ENCODE peak calls at places on chromosomes 5 and 9, in eight cellular contexts. J is fibroblast of villous mesenchyme, Y is HFF-Myc, W is HCT116, R is heart left ventricle, S is AG04450, O is left lung, C is mucosa of descending colon. G is an unnamed sample.

GRCh38 chr9:87695523-87695922 is 30.4 kb upstream of the CTSL start:
- DNase-seq in J (no peak), Y (no peak), W (no peak), R (no peak), S (no peak), O (no peak), C (no peak), G (no peak)

GRCh38 chr9:38017885-38018186 is 51.2 kb downstream of the SHB start:
- DNase-seq in J (no peak), Y (no peak), W (no peak), R (no peak), S (no peak), O (no peak), C (no peak), G (no peak)

GRCh38 chr9:6938447-6938846 is 180.7 kb downstream of the KDM4C start:
- DNase-seq in J (peak; percentile 98), Y (peak; percentile 75), W (no peak), R (no peak), S (peak; percentile 91), O (no peak), C (no peak), G (no peak)

GRCh38 chr9:16726023-16726422 is 144.4 kb downstream of the BNC2 start:
- DNase-seq in J (peak; percentile 41), Y (no peak), W (no peak), R (no peak), S (no peak), O (no peak), C (no peak), G (no peak)

GRCh38 chr9:134619983-134620612 is 21.5 kb upstream of the COL5A1 start:
- DNase-seq in J (no peak), Y (no peak), W (no peak), R (no peak), S (no peak), O (peak; percentile 25), C (no peak), G (no peak)

GRCh38 chr5:139543423-139543991 is 17.6 kb upstream of the UBE2D2 start:
- DNase-seq in J (peak; percentile 41), Y (no peak), W (no peak), R (peak; percentile 87), S (no peak), O (peak; percentile 78), C (peak; percentile 87), G (no peak)

GRCh38 chr5:36651775-36652685 is 45.6 kb downstream of the SLC1A3 start:
- DNase-seq in J (no peak), Y (no peak), W (no peak), R (peak; percentile 23), S (no peak), O (no peak), C (no peak), G (no peak)

GRCh38 chr5:6554812-6555211 is 78.0 kb downstream of the NSUN2 start:
- DNase-seq in J (no peak), Y (no peak), W (no peak), R (no peak), S (no peak), O (no peak), C (no peak), G (no peak)

GRCh38 chr5:142939884-142940283 is 169.7 kb downstream of the ARHGAP26 start:
- DNase-seq in J (no peak), Y (no peak), W (no peak), R (no peak), S (no peak), O (no peak), C (no peak), G (no peak)

GRCh38 chr9:69961834-69962233 is 81.8 kb upstream of the MAMDC2 start:
- DNase-seq in J (no peak), Y (no peak), W (no peak), R (no peak), S (no peak), O (no peak), C (no peak), G (no peak)

GRCh38 chr5:5619546-5619945 is 197.1 kb downstream of the ICE1 start:
- DNase-seq in J (no peak), Y (no peak), W (no peak), R (peak; percentile 25), S (no peak), O (no peak), C (no peak), G (no peak)

GRCh38 chr5:43601454-43602260 is 1.3 kb upstream of the NNT start:
- DNase-seq in J (peak; percentile 64), Y (no peak), W (no peak), R (no peak), S (no peak), O (no peak), C (no peak), G (no peak)

GRCh38 chr5:86557920-86558319 is 59.8 kb upstream of the COX7C start:
- DNase-seq in J (no peak), Y (no peak), W (no peak), R (no peak), S (no peak), O (no peak), C (no peak), G (no peak)

GRCh38 chr5:139133237-139133636 is 64.9 kb downstream of the SIL1 start:
- DNase-seq in J (no peak), Y (no peak), W (no peak), R (no peak), S (no peak), O (no peak), C (no peak), G (no peak)

GRCh38 chr5:749101-749670 is 35.3 kb downstream of the ZDHHC11B start:
- DNase-seq in J (no peak), Y (no peak), W (no peak), R (no peak), S (no peak), O (no peak), C (no peak), G (no peak)

GRCh38 chr9:100442072-100442471 is 15.1 kb downstream of the MSANTD3 start:
- DNase-seq in J (no peak), Y (no peak), W (no peak), R (no peak), S (no peak), O (no peak), C (no peak), G (no peak)

GRCh38 chr9:36132081-36132480 is 4.5 kb upstream of the GLIPR2 start:
- DNase-seq in J (peak; percentile 47), Y (no peak), W (no peak), R (no peak), S (no peak), O (no peak), C (no peak), G (no peak)

GRCh38 chr9:90092512-90092911 is 487.7 kb downstream of the GADD45G start:
- DNase-seq in J (no peak), Y (no peak), W (no peak), R (no peak), S (no peak), O (no peak), C (no peak), G (no peak)

GRCh38 chr5:53406630-53407316 is 73.7 kb upstream of the FST start:
- DNase-seq in J (peak; percentile 84), Y (peak; percentile 91), W (peak; percentile 33), R (no peak), S (peak; percentile 86), O (no peak), C (no peak), G (no peak)

GRCh38 chr5:131379723-131380122 is 115.9 kb downstream of the CDC42SE2 start:
- DNase-seq in J (peak; percentile 57), Y (peak; percentile 25), W (no peak), R (no peak), S (no peak), O (no peak), C (no peak), G (no peak)

GRCh38 chr5:169786219-169786618 is 149.1 kb downstream of the DOCK2 start:
- DNase-seq in J (no peak), Y (no peak), W (no peak), R (no peak), S (no peak), O (no peak), C (no peak), G (no peak)

GRCh38 chr9:112332674-112332976 is 794 bp downstream of the PTBP3 start:
- DNase-seq in J (no peak), Y (no peak), W (no peak), R (no peak), S (no peak), O (no peak), C (no peak), G (no peak)
- TF ChIP-seq CTCF in J (peak; percentile 10), Y (no peak), W (no peak), R (no peak), S (peak; percentile 31), O (peak; percentile 16), C (no peak), G (no peak)

DNA sequence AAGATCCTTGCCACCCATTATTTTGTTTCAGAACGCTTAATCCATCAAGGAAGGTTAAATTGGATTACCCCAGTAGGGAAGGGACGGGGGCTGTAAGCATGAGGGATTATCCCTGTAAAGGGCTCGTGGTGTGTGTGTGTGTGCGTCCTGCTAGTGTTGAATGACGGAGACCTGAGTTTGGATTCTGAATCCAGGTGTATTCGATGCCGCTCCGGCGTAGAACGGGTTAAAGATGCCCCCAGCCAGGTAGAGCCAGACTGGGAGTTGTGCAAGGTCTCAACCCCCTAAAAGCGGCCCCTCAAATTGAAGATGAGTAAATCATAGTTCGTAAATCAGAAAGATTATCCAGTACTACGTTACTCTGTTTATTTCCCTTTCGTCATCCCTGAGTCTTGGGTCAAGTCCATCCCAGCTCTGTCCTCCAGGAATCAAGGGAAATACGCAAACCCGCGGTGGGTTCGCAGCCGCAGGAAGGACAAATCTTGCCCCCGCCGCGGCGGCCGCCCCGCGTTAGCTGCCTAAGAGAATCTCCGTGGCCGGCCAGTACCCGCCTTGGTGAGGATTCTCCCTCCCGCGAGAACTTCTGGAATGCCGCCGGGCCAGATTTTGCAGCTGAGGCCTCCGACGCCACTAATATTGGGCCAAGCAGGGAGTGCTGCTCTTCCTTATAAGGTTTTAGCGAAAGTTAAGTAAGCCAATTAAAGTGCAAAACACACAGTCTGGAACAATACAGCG is 586 bp upstream of the MTAP start:
- DNase-seq in J (peak; percentile 88), Y (peak; percentile 45), W (peak; percentile 82), R (peak; percentile 81), S (peak; percentile 50), O (peak; percentile 77), C (peak; percentile 80), G (no peak)
- TF ChIP-seq CTCF in J (no peak), Y (no peak), W (no peak), R (no peak), S (no peak), O (no peak), C (no peak), G (no peak)

GRCh38 chr9:85508616-85509015 is 233.1 kb downstream of the AGTPBP1 start:
- DNase-seq in J (no peak), Y (no peak), W (no peak), R (no peak), S (no peak), O (no peak), C (no peak), G (no peak)
- TF ChIP-seq CTCF in J (no peak), Y (no peak), W (peak; percentile 25), R (no peak), S (no peak), O (no peak), C (no peak), G (peak; percentile 7)

DNA sequence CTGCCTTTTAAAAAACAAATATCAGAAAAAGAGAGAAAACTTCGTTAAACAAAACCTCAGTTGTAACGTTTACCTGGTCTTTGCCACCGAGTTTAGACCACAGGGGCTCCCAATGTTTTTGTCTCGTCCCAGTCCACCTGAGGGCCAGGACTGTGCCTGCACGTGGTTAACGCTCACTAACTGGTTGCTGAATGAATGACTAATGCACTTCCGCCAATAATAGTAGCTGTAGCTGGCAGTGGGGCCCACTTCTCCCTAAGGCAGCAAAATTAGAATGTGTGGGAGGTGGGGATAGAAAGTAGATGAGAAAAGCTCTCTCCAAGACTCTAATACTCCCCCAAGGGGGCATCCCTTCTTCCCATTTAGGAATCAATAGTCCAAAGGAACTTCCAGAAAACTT is 29.1 kb upstream of the MED27 start:
- DNase-seq in J (no peak), Y (no peak), W (no peak), R (no peak), S (no peak), O (no peak), C (no peak), G (no peak)
- TF ChIP-seq CTCF in J (no peak), Y (no peak), W (no peak), R (no peak), S (no peak), O (no peak), C (no peak), G (no peak)